ENCODE peak calls at places on chromosome 10, in four cellular contexts. One of them, this sample, is unnamed. For H3K4me1, the result is how much of the 10 kb centered on the place peaks cover.

GRCh38 chr10:114648368-114648767 is 9.7 kb downstream of the ABLIM1 start:
- DNase-seq in Peyer's patch: no peak
- DNase-seq in colonic mucosa: peak
- DNase-seq in tibial nerve: no peak
- DNase-seq in this sample: no peak

GRCh38 chr10:7756360-7756992 is 31.3 kb downstream of the KIN start:
- DNase-seq in Peyer's patch: no peak
- DNase-seq in colonic mucosa: peak
- DNase-seq in tibial nerve: no peak
- DNase-seq in this sample: peak

GRCh38 chr10:48890904-48891839 is 48.5 kb downstream of the LRRC18 start:
- DNase-seq in Peyer's patch: no peak
- DNase-seq in colonic mucosa: no peak
- DNase-seq in tibial nerve: no peak
- DNase-seq in this sample: no peak

GRCh38 chr10:78000956-78001472 is 28.3 kb downstream of the POLR3A start:
- DNase-seq in Peyer's patch: no peak
- DNase-seq in colonic mucosa: no peak
- DNase-seq in tibial nerve: no peak
- DNase-seq in this sample: no peak

GRCh38 chr10:86256690-86257315 is 109.8 kb downstream of the GRID1 start:
- DNase-seq in Peyer's patch: no peak
- DNase-seq in colonic mucosa: no peak
- DNase-seq in tibial nerve: no peak
- DNase-seq in this sample: no peak

GRCh38 chr10:49611815-49612512 is 1.9 kb downstream of the SLC18A3 start:
- DNase-seq in Peyer's patch: no peak
- DNase-seq in colonic mucosa: no peak
- DNase-seq in tibial nerve: no peak
- DNase-seq in this sample: no peak

GRCh38 chr10:10418397-10418796 is 599.3 kb upstream of the CELF2 start:
- DNase-seq in Peyer's patch: no peak
- DNase-seq in colonic mucosa: no peak
- DNase-seq in tibial nerve: no peak
- DNase-seq in this sample: no peak

GRCh38 chr10:905972-906371 is 25.5 kb downstream of the LARP4B start:
- DNase-seq in Peyer's patch: no peak
- DNase-seq in colonic mucosa: no peak
- DNase-seq in tibial nerve: no peak
- DNase-seq in this sample: no peak

GRCh38 chr10:80163741-80164341 is 31.3 kb downstream of the PLAC9 start:
- DNase-seq in Peyer's patch: no peak
- DNase-seq in colonic mucosa: peak
- DNase-seq in tibial nerve: no peak
- DNase-seq in this sample: peak

GRCh38 chr10:69088471-69088769 is 517 bp downstream of the SRGN start:
- DNase-seq in Peyer's patch: no peak
- DNase-seq in colonic mucosa: no peak
- DNase-seq in tibial nerve: no peak
- DNase-seq in this sample: no peak

GRCh38 chr10:21279217-21279575 is 246.3 kb downstream of the SKIDA1 start:
- DNase-seq in Peyer's patch: no peak
- DNase-seq in colonic mucosa: no peak
- DNase-seq in tibial nerve: no peak
- DNase-seq in this sample: no peak

GRCh38 chr10:13317474-13317873 is 17.6 kb upstream of the PHYH start:
- DNase-seq in Peyer's patch: no peak
- DNase-seq in colonic mucosa: no peak
- DNase-seq in tibial nerve: no peak
- DNase-seq in this sample: no peak

GRCh38 chr10:4663162-4663992 is 162.6 kb upstream of the AKR1E2 start:
- DNase-seq in Peyer's patch: no peak
- DNase-seq in colonic mucosa: peak
- DNase-seq in tibial nerve: peak
- DNase-seq in this sample: peak

GRCh38 chr10:82071231-82071630 is 196.2 kb downstream of the NRG3 start:
- DNase-seq in Peyer's patch: no peak
- DNase-seq in colonic mucosa: no peak
- DNase-seq in tibial nerve: no peak
- DNase-seq in this sample: no peak

GRCh38 chr10:98511861-98512260 is 65.1 kb upstream of the HPS1 start:
- DNase-seq in Peyer's patch: no peak
- DNase-seq in colonic mucosa: no peak
- DNase-seq in tibial nerve: no peak
- DNase-seq in this sample: no peak

GRCh38 chr10:109047856-109048255 is 875.5 kb downstream of the XPNPEP1 start:
- DNase-seq in Peyer's patch: no peak
- DNase-seq in colonic mucosa: no peak
- DNase-seq in tibial nerve: no peak
- DNase-seq in this sample: no peak

DNA sequence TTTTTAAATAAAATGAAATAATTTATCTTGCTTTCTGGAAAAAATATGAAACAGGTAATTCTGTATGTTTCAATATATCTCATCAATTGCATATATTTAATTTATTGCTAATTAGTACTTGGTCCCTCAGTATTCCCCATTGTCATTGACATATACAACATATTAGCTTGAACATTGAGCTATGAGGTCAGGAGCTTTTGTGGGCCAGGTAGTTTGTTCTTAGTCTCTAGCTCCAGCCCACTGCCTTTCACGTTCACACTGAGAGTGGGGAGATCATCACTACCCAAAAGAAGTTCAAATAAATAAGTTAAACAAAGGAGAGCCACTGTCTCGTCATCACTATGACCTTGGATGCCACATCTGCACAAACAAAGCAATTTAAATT is 54.7 kb upstream of the DKK1 start:
- DNase-seq in Peyer's patch: no peak
- DNase-seq in colonic mucosa: no peak
- DNase-seq in tibial nerve: no peak
- DNase-seq in this sample: no peak
- H3K27ac ChIP-seq in Peyer's patch: no peak
- H3K27ac ChIP-seq in colonic mucosa: no peak
- H3K27ac ChIP-seq in tibial nerve: no peak
- H3K27ac ChIP-seq in this sample: no peak

GRCh38 chr10:88897019-88897853 is 17.2 kb downstream of the STAMBPL1 start:
- DNase-seq in Peyer's patch: peak
- DNase-seq in colonic mucosa: peak
- DNase-seq in tibial nerve: no peak
- DNase-seq in this sample: no peak
- H3K4me1 ChIP-seq in Peyer's patch: half or more
- H3K4me1 ChIP-seq in colonic mucosa: under half
- H3K4me1 ChIP-seq in tibial nerve: under half
- H3K4me1 ChIP-seq in this sample: half or more

DNA sequence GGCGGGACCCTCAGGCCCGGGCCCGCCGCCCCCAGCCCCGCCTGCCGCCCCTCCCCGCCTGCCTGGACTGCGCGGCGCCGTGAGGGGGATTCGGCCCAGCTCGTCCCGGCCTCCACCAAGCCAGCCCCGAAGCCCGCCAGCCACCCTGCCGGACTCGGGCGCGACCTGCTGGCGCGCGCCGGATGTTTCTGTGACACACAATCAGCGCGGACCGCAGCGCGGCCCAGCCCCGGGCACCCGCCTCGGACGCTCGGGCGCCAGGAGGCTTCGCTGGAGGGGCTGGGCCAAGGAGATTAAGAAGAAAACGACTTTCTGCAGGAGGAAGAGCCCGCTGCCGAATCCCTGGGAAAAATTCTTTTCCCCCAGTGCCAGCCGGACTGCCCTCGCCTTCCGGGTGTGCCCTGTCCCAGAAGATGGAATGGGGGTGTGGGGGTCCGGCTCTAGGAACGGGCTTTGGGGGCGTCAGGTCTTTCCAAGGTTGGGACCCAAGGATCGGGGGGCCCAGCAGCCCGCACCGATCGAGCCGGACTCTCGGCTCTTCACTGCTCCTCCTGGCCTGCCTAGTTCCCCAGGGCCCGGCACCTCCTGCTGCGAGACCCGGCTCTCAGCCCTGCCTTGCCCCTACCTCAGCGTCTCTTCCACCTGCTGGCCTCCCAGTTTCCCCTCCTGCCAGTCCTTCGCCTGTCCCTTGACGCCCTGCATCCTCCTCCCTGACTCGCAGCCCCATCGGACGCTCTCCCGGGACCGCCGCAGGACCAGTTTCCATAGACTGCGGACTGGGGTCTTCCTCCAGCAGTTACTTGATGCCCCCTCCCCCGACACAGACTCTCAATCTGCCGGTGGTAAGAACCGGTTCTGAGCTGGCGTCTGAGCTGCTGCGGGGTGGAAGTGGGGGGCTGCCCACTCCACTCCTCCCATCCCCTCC is 82.7 kb downstream of the PAX2 start:
- DNase-seq in Peyer's patch: peak
- DNase-seq in colonic mucosa: peak
- DNase-seq in tibial nerve: no peak
- DNase-seq in this sample: peak
- H3K27ac ChIP-seq in Peyer's patch: no peak
- H3K27ac ChIP-seq in colonic mucosa: no peak
- H3K27ac ChIP-seq in tibial nerve: no peak
- H3K27ac ChIP-seq in this sample: no peak

GRCh38 chr10:110493832-110494426 is 3.8 kb upstream of the DUSP5 start:
- DNase-seq in Peyer's patch: no peak
- DNase-seq in colonic mucosa: no peak
- DNase-seq in tibial nerve: no peak
- DNase-seq in this sample: no peak
- H3K4me1 ChIP-seq in Peyer's patch: under half
- H3K4me1 ChIP-seq in colonic mucosa: under half
- H3K4me1 ChIP-seq in tibial nerve: under half
- H3K4me1 ChIP-seq in this sample: under half

DNA sequence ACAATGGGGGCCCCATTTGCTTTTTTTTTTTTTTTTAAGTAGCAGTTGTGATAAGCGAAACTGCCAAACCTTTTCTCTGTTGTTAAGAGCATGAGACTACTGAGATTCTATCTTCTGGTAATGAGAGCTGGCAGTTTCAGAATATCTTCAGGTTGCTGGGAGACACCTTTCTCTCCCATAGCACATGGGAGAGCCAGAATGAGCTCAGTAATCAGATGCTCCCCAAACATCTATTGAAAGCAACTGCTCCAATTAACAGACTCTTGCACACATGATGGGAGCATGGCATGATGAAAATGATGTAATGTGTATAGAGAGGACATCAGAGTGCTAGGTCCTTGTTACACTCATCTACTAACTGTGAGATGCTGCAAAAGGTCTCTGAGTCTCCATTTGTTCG is 18.8 kb downstream of the MYO3A start:
- DNase-seq in Peyer's patch: no peak
- DNase-seq in colonic mucosa: no peak
- DNase-seq in tibial nerve: no peak
- DNase-seq in this sample: no peak
- H3K27ac ChIP-seq in Peyer's patch: no peak
- H3K27ac ChIP-seq in colonic mucosa: no peak
- H3K27ac ChIP-seq in tibial nerve: no peak
- H3K27ac ChIP-seq in this sample: no peak

DNA sequence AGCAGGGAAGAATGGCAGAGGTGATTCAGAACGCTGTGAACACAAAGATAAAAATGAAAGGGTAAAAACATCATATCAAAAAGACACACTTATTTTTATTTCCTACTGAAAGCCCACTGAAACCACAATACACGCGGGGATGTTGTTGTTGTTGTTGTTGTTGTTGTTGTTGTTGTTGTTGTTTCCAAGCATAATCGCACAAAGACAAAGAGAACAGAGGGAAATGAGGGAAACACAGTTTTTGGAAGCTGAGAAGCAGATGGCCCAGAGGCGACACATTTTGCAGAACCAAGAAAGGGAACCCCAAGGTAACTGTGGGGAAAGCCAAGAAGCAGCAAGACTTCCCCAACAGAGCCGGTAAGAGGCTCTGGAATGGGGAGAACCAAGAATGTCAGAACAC is 113.9 kb downstream of the PARD3 start:
- DNase-seq in Peyer's patch: no peak
- DNase-seq in colonic mucosa: no peak
- DNase-seq in tibial nerve: no peak
- DNase-seq in this sample: no peak
- H3K4me1 ChIP-seq in Peyer's patch: under half
- H3K4me1 ChIP-seq in colonic mucosa: under half
- H3K4me1 ChIP-seq in tibial nerve: under half
- H3K4me1 ChIP-seq in this sample: under half

DNA sequence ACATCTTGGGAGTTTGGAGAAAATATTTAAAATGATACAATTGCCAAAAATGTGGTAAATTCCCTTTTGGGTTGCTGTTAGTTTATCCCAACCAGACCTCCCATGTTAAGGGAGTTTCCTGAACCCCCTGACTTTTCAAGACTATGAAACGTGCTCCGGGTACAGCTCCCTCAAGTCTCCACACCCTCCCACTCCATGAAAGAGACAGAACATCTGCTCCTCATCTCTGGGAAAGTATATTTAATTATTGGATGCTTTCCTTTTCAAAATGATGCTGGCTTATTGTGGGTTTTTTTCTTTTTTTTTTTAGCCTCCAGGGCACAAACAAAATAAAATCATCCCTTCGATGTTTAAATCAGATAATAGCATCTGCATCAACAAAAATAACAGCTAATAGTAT is 534.6 kb upstream of the NRP1 start:
- DNase-seq in Peyer's patch: no peak
- DNase-seq in colonic mucosa: no peak
- DNase-seq in tibial nerve: no peak
- DNase-seq in this sample: no peak
- H3K27ac ChIP-seq in Peyer's patch: no peak
- H3K27ac ChIP-seq in colonic mucosa: no peak
- H3K27ac ChIP-seq in tibial nerve: no peak
- H3K27ac ChIP-seq in this sample: peak